ENCODE peak calls at places on chromosomes 4 and X, in five cellular contexts. One of them, this sample, is unnamed.
A peak's percentile ranks its signal among the peaks of the same experiment; 100 is the strongest.

GRCh38 chr4:185210102-185210981 is 944 bp downstream of the SNX25 start:
- DNase-seq in Panc1: no peak
- DNase-seq in left lung: peak; percentile 85
- DNase-seq in sigmoid colon: peak; percentile 81
- DNase-seq in body of pancreas: peak; percentile 58
- DNase-seq in this sample: peak; percentile 63

GRCh38 chr4:6546681-6547447 is 28.1 kb upstream of the MAN2B2 start:
- DNase-seq in left lung: no peak
- DNase-seq in sigmoid colon: no peak
- DNase-seq in Panc1: no peak
- DNase-seq in body of pancreas: peak; percentile 39
- DNase-seq in this sample: no peak

GRCh38 chrX:19912-20571 is 261.1 kb upstream of the PLCXD1 start:
- DNase-seq in body of pancreas: no peak
- DNase-seq in sigmoid colon: peak; percentile 54
- DNase-seq in left lung: peak; percentile 29
- DNase-seq in Panc1: no peak
- DNase-seq in this sample: no peak

GRCh38 chr4:165398570-165398969 is 19.8 kb downstream of the CPE start:
- DNase-seq in Panc1: no peak
- DNase-seq in body of pancreas: no peak
- DNase-seq in sigmoid colon: no peak
- DNase-seq in left lung: no peak
- DNase-seq in this sample: no peak

GRCh38 chrX:13381514-13381913 is 61.7 kb upstream of the ATXN3L start:
- DNase-seq in sigmoid colon: no peak
- DNase-seq in left lung: no peak
- DNase-seq in body of pancreas: no peak
- DNase-seq in Panc1: no peak
- DNase-seq in this sample: no peak

GRCh38 chr4:47413515-47413914 is 50.0 kb downstream of the COMMD8 start:
- DNase-seq in body of pancreas: no peak
- DNase-seq in left lung: no peak
- DNase-seq in Panc1: no peak
- DNase-seq in sigmoid colon: no peak
- DNase-seq in this sample: no peak

GRCh38 chrX:49171752-49172279 is at the start of gene PLP2:
- DNase-seq in body of pancreas: peak; percentile 71
- DNase-seq in sigmoid colon: peak; percentile 85
- DNase-seq in left lung: peak; percentile 89
- DNase-seq in Panc1: no peak
- DNase-seq in this sample: peak; percentile 48

GRCh38 chrX:94831364-94831763 is 1157.4 kb downstream of the FAM133A start:
- DNase-seq in Panc1: no peak
- DNase-seq in sigmoid colon: no peak
- DNase-seq in body of pancreas: no peak
- DNase-seq in left lung: no peak
- DNase-seq in this sample: no peak

GRCh38 chr4:166042510-166043055 is 169.5 kb downstream of the TLL1 start:
- DNase-seq in body of pancreas: no peak
- DNase-seq in Panc1: no peak
- DNase-seq in sigmoid colon: no peak
- DNase-seq in left lung: no peak
- DNase-seq in this sample: no peak

GRCh38 chr4:56788081-56788480 is 33.4 kb downstream of the SPINK2 start:
- DNase-seq in body of pancreas: no peak
- DNase-seq in sigmoid colon: no peak
- DNase-seq in Panc1: no peak
- DNase-seq in left lung: no peak
- DNase-seq in this sample: no peak
- H3K27ac ChIP-seq in body of pancreas: no peak overlapping the region
- H3K27ac ChIP-seq in sigmoid colon: peak overlapping the region; percentile 70
- H3K27ac ChIP-seq in Panc1: no peak overlapping the region
- H3K27ac ChIP-seq in left lung: no peak overlapping the region
- H3K27ac ChIP-seq in this sample: no peak overlapping the region

GRCh38 chrX:19332983-19333382 is 10.7 kb upstream of the PDHA1 start:
- DNase-seq in sigmoid colon: no peak
- DNase-seq in left lung: no peak
- DNase-seq in body of pancreas: no peak
- DNase-seq in Panc1: no peak
- DNase-seq in this sample: no peak

GRCh38 chrX:19334945-19335626 is 8.6 kb upstream of the PDHA1 start:
- DNase-seq in Panc1: no peak
- DNase-seq in sigmoid colon: no peak
- DNase-seq in body of pancreas: no peak
- DNase-seq in left lung: no peak
- DNase-seq in this sample: no peak
- TF ChIP-seq CTCF in Panc1: peak; percentile 56
- TF ChIP-seq CTCF in sigmoid colon: no peak
- TF ChIP-seq CTCF in body of pancreas: peak; percentile 51
- TF ChIP-seq CTCF in left lung: no peak
- TF ChIP-seq CTCF in this sample: peak; percentile 26

DNA sequence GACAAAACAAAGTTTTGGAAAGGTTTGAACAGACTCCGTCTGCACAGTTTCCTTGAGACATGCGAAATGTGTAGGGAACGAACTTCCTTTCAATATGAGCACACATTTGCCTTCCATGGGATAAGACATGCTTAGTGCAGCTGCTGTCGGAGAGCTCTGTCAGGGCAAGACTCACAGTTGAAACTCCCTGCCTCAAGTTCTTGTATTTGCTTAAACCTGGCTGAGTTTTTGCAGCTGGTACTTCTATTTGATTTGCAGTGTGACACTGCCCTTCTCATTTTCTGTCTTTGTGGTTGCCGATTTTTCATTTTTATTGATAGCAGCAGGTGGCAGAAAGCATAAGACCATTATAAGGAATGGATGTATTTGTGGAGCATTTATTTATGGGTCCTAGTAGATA is 18.2 kb upstream of the RHOH start:
- DNase-seq in sigmoid colon: no peak
- DNase-seq in left lung: no peak
- DNase-seq in Panc1: no peak
- DNase-seq in body of pancreas: peak; percentile 79
- DNase-seq in this sample: no peak
- H3K27ac ChIP-seq in sigmoid colon: no peak overlapping the region
- H3K27ac ChIP-seq in left lung: no peak overlapping the region
- H3K27ac ChIP-seq in Panc1: peak overlapping the region; percentile 57
- H3K27ac ChIP-seq in body of pancreas: peak overlapping the region; percentile 64
- H3K27ac ChIP-seq in this sample: no peak overlapping the region

GRCh38 chr4:25905371-25905770 is 8.6 kb upstream of the SMIM20 start:
- DNase-seq in body of pancreas: no peak
- DNase-seq in Panc1: no peak
- DNase-seq in sigmoid colon: no peak
- DNase-seq in left lung: no peak
- DNase-seq in this sample: no peak
- TF ChIP-seq CTCF in body of pancreas: no peak
- TF ChIP-seq CTCF in Panc1: no peak
- TF ChIP-seq CTCF in sigmoid colon: no peak
- TF ChIP-seq CTCF in left lung: no peak
- TF ChIP-seq CTCF in this sample: no peak

DNA sequence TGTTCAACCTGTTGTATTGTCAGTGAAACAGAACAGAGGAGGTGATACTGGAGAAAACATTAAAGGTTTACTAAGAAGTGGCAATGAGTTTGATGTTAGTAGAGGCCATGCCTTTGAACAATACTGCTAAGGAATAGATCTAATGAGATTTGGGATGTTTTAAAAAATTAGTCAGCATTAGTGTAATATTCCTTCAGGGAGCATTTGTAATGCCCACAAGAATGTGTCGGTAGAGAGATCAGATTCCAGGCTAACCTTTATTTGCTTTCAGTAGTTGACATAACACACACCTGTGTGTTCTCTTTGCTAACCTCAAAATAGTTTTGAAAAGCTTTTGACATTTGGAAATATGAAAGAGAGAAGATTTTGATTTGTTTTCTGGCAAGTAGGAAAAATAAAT is 328.8 kb downstream of the BMPR1B start:
- DNase-seq in left lung: no peak
- DNase-seq in body of pancreas: no peak
- DNase-seq in sigmoid colon: no peak
- DNase-seq in Panc1: no peak
- DNase-seq in this sample: no peak
- H3K27ac ChIP-seq in left lung: no peak overlapping the region
- H3K27ac ChIP-seq in body of pancreas: no peak overlapping the region
- H3K27ac ChIP-seq in sigmoid colon: no peak overlapping the region
- H3K27ac ChIP-seq in Panc1: no peak overlapping the region
- H3K27ac ChIP-seq in this sample: no peak overlapping the region

GRCh38 chr4:108794136-108794535 is 31.3 kb upstream of the ETNPPL start:
- DNase-seq in left lung: no peak
- DNase-seq in sigmoid colon: no peak
- DNase-seq in body of pancreas: no peak
- DNase-seq in Panc1: no peak
- DNase-seq in this sample: peak; percentile 51
- TF ChIP-seq CTCF in left lung: no peak
- TF ChIP-seq CTCF in sigmoid colon: no peak
- TF ChIP-seq CTCF in body of pancreas: no peak
- TF ChIP-seq CTCF in Panc1: no peak
- TF ChIP-seq CTCF in this sample: no peak

This sample was measured in right lobe of liver.